ENCODE peak calls at places on chromosome X, in four cellular contexts. I is stimulated activated CD8-positive, alpha-beta memory T cell treated with anti-CD3 and anti-CD28 coated beads, Interleukin-4, amount 100 ng/mL, for 1 hour; W is stromal cell of bone marrow; G is choroid plexus epithelial cell. S is an unnamed sample.

GRCh38 chrX:40928076-40928475 is 157.2 kb upstream of the USP9X start:
- DNase-seq in I (no peak), W (no peak), G (no peak), S (no peak)

GRCh38 chrX:17077349-17077748 is 130.9 kb downstream of the REPS2 start:
- DNase-seq in I (no peak), W (no peak), G (no peak), S (no peak)

GRCh38 chrX:133819546-133819945 is 165.8 kb downstream of the GPC3 start:
- DNase-seq in I (no peak), W (no peak), G (no peak), S (no peak)

GRCh38 chrX:47958943-47959342 is 44.8 kb downstream of the ZNF182 start:
- DNase-seq in I (no peak), W (no peak), G (peak), S (no peak)

GRCh38 chrX:132592880-132593279 is 104.0 kb upstream of the MBNL3 start:
- DNase-seq in I (no peak), W (no peak), G (peak), S (no peak)

GRCh38 chrX:15564981-15565579 is 35.7 kb downstream of the ACE2 start:
- DNase-seq in I (no peak), W (peak), G (peak), S (peak)

GRCh38 chrX:13669246-13669689 is 16.3 kb downstream of the TCEANC start:
- DNase-seq in I (no peak), W (peak), G (peak), S (peak)

GRCh38 chrX:123648028-123648810 is 84.6 kb downstream of the THOC2 start:
- DNase-seq in I (no peak), W (peak), G (peak), S (peak)

GRCh38 chrX:111837226-111837625 is 38.8 kb upstream of the TRPC5OS start:
- DNase-seq in I (no peak), W (no peak), G (no peak), S (no peak)

GRCh38 chrX:150649096-150649870 is 43.9 kb upstream of the MTMR1 start:
- DNase-seq in I (no peak), W (peak), G (peak), S (no peak)

GRCh38 chrX:44708470-44708869 is 135.4 kb upstream of the DUSP21 start:
- DNase-seq in I (no peak), W (no peak), G (no peak), S (no peak)

GRCh38 chrX:150182176-150182575 is 180.9 kb upstream of the MAMLD1 start:
- DNase-seq in I (no peak), W (no peak), G (peak), S (no peak)

GRCh38 chrX:131577999-131578734 is 34.3 kb downstream of the OR13H1 start:
- DNase-seq in I (no peak), W (no peak), G (no peak), S (no peak)

GRCh38 chrX:15781964-15782711 is 8.1 kb upstream of the ZRSR2 start:
- DNase-seq in I (no peak), W (no peak), G (no peak), S (no peak)

GRCh38 chrX:12138366-12139313 is at the start of gene FRMPD4:
- DNase-seq in I (no peak), W (no peak), G (no peak), S (no peak)

GRCh38 chrX:23403849-23404248 is 69.2 kb downstream of the PTCHD1 start:
- DNase-seq in I (no peak), W (no peak), G (peak), S (no peak)

GRCh38 chrX:42149786-42150185 is 226.4 kb upstream of the CASK start:
- DNase-seq in I (no peak), W (no peak), G (peak), S (peak)

GRCh38 chrX:146581981-146582712 is 227.4 kb upstream of the CXorf51B start:
- DNase-seq in I (no peak), W (no peak), G (no peak), S (no peak)

GRCh38 chrX:87813566-87813965 is 296.0 kb downstream of the KLHL4 start:
- DNase-seq in I (no peak), W (no peak), G (peak), S (no peak)

GRCh38 chrX:29555465-29556091 is 659.8 kb upstream of the MAGEB2 start:
- DNase-seq in I (no peak), W (no peak), G (no peak), S (no peak)

S was measured in skeletal muscle cell.